ENCODE peak calls at places on chromosomes 11 and 22, in nine cellular contexts. C is left ventricle myocardium inferior, I is heart right ventricle, W is adrenal gland, O is K562, M is aorta, P is bronchial epithelial cell, X is fibroblast of lung, Y is fibroblast of mammary gland. U is an unnamed sample.

GRCh38 chr22:46031965-46032851 is 55.2 kb upstream of the WNT7B start:
- DNase-seq in X (no peak), W (peak), C (peak), P (no peak), M (peak), Y (no peak), O (no peak), I (no peak), U (peak)

GRCh38 chr11:100789500-100789899 is 102.4 kb downstream of the ARHGAP42 start:
- DNase-seq in O (peak), M (no peak), P (no peak), C (peak), X (peak), W (peak), Y (peak), I (peak), U (no peak)

GRCh38 chr11:105673089-105673488 is 63.2 kb downstream of the GRIA4 start:
- DNase-seq in I (peak), P (peak), W (peak), Y (peak), C (no peak), O (peak), M (no peak), X (peak), U (no peak)

GRCh38 chr11:47494996-47495855 is 46.3 kb upstream of the RAPSN start:
- DNase-seq in I (no peak), P (no peak), C (no peak), X (peak), M (no peak), W (no peak), O (no peak), Y (peak), U (no peak)

GRCh38 chr22:32444068-32444467 is 20.2 kb downstream of the BPIFC start:
- DNase-seq in M (no peak), I (no peak), Y (peak), P (peak), X (no peak), O (peak), C (no peak), W (no peak), U (no peak)

GRCh38 chr11:74141274-74141695 is 29.5 kb downstream of the C2CD3 start:
- DNase-seq in W (no peak), O (no peak), X (no peak), Y (no peak), I (no peak), P (peak), C (no peak), M (no peak), U (no peak)

GRCh38 chr11:120566176-120566575 is 54.6 kb downstream of the GRIK4 start:
- DNase-seq in I (no peak), X (no peak), C (no peak), W (no peak), O (no peak), M (no peak), P (peak), Y (no peak), U (no peak)

GRCh38 chr11:9765320-9766101 is 101.6 kb downstream of the SWAP70 start:
- DNase-seq in P (no peak), O (no peak), Y (peak), W (peak), C (peak), I (peak), X (peak), M (no peak), U (peak)

GRCh38 chr11:115716577-115717214 is 212.5 kb upstream of the CADM1 start:
- DNase-seq in M (no peak), P (no peak), W (peak), X (peak), O (no peak), I (peak), Y (no peak), C (no peak), U (no peak)

GRCh38 chr22:45977003-45977395 is at the start of gene WNT7B:
- DNase-seq in Y (no peak), C (no peak), O (peak), I (no peak), M (no peak), P (peak), X (no peak), W (no peak), U (no peak)

GRCh38 chr11:65014146-65014960 is at the start of gene ARL2:
- DNase-seq in W (no peak), X (no peak), O (no peak), I (peak), M (no peak), C (no peak), Y (peak), P (no peak), U (no peak)

GRCh38 chr11:129854229-129854805 is 38.7 kb downstream of the TMEM45B start:
- DNase-seq in M (no peak), X (no peak), W (no peak), C (no peak), O (no peak), P (no peak), Y (peak), I (no peak), U (no peak)

GRCh38 chr11:72805214-72805613 is 9.0 kb upstream of the ATG16L2 start:
- DNase-seq in I (no peak), Y (no peak), O (no peak), P (no peak), M (no peak), W (no peak), C (no peak), X (no peak), U (peak)

GRCh38 chr22:37037669-37038068 is 13.9 kb upstream of the KCTD17 start:
- DNase-seq in O (no peak), Y (no peak), M (no peak), X (no peak), C (no peak), I (no peak), P (no peak), W (no peak), U (no peak)

GRCh38 chr22:21712751-21713427 is 22.7 kb downstream of the YPEL1 start:
- DNase-seq in O (peak), W (peak), M (no peak), C (peak), Y (peak), P (peak), X (peak), I (peak), U (no peak)

GRCh38 chr11:46560300-46561025 is 33.4 kb downstream of the AMBRA1 start:
- DNase-seq in I (no peak), X (peak), O (peak), C (no peak), W (peak), M (no peak), P (no peak), Y (peak), U (no peak)

GRCh38 chr11:125300791-125301218 is 136.3 kb downstream of the PKNOX2 start:
- DNase-seq in P (peak), I (no peak), M (no peak), O (no peak), X (peak), W (peak), Y (peak), C (peak), U (peak)

GRCh38 chr11:69915151-69915500 is 95.9 kb upstream of the FGF3 start:
- DNase-seq in P (peak), W (no peak), O (no peak), M (no peak), I (no peak), X (no peak), Y (peak), C (no peak), U (no peak)

GRCh38 chr11:91795139-91795887 is 429.3 kb upstream of the FAT3 start:
- DNase-seq in M (no peak), I (no peak), P (no peak), X (peak), W (no peak), C (no peak), Y (no peak), O (no peak), U (no peak)

GRCh38 chr22:41603873-41604332 is 14.3 kb upstream of the PMM1 start:
- DNase-seq in W (no peak), P (no peak), I (no peak), O (peak), C (no peak), M (no peak), Y (no peak), X (no peak), U (peak)

GRCh38 chr11:113532697-113533424 is 57.7 kb upstream of the DRD2 start:
- DNase-seq in Y (peak), P (peak), I (peak), X (peak), M (peak), O (peak), C (peak), W (peak), U (peak)

GRCh38 chr11:43644626-43645299 is 35.8 kb upstream of the HSD17B12 start:
- DNase-seq in X (peak), I (no peak), M (no peak), C (no peak), O (peak), P (peak), W (no peak), Y (peak), U (no peak)

GRCh38 chr11:35524780-35525179 is 636 bp downstream of the PAMR1 start:
- DNase-seq in O (no peak), I (no peak), C (no peak), P (peak), X (peak), Y (peak), M (no peak), W (no peak), U (no peak)
- H3K4me3 ChIP-seq in O (no peak), I (peak), C (peak), P (no peak), X (peak), Y (peak), M (no peak), W (no peak), U (no peak)

GRCh38 chr11:68041617-68042218 is 2.9 kb downstream of the TCIRG1 start:
- DNase-seq in M (peak), X (no peak), Y (no peak), P (no peak), C (no peak), I (no peak), O (no peak), W (no peak), U (no peak)

GRCh38 chr11:68039526-68040086 is 781 bp downstream of the TCIRG1 start:
- DNase-seq in Y (no peak), I (no peak), C (no peak), M (no peak), X (no peak), P (no peak), W (peak), O (peak), U (peak)

GRCh38 chr11:68040121-68040956 is 1.5 kb downstream of the TCIRG1 start:
- DNase-seq in Y (peak), W (peak), P (peak), M (peak), O (peak), I (peak), X (peak), C (peak), U (peak)

GRCh38 chr11:68042219-68043028 is 3.6 kb downstream of the TCIRG1 start:
- DNase-seq in Y (no peak), W (peak), I (no peak), O (peak), C (no peak), X (no peak), P (no peak), M (peak), U (peak)

DNA sequence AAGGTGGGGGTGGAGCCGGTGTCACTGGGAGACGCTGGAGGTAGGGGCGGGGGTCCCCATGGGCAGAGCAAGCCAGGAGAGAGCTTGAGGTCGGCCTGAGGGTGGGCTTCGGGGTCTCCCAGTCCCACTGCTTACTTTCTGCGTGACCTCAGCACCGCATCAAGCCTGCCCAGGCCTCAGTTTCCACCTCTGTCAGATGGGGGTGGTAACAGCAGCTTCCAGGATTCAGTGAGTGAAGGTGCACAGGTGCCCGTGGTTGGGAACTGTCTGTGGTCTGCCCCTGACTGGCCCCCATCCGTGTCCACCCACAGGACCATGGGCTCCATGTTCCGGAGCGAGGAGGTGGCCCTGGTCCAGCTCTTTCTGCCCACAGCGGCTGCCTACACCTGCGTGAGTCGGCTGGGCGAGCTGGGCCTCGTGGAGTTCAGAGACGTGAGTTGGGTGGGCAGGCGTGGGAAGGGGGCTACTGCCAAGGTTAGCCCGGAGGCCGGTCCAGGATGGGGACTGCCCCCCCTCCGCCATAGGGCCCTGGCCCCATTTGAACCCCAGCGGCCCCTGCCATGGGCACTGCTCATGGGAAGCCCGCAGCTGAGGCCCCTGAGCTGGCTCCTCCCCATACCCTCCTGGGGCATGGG is 2.2 kb downstream of the TCIRG1 start:
- DNase-seq in C (no peak), M (peak), P (no peak), X (no peak), O (no peak), W (peak), I (no peak), Y (no peak), U (peak)
- H3K4me3 ChIP-seq in C (peak), M (no peak), P (peak), X (peak), O (peak), W (peak), I (peak), Y (peak), U (no peak)

GRCh38 chr11:118621898-118622375 is 14.5 kb downstream of the PHLDB1 start:
- DNase-seq in C (no peak), W (no peak), I (no peak), X (no peak), M (no peak), P (no peak), O (no peak), Y (no peak), U (peak)

GRCh38 chr11:118618991-118619375 is 11.6 kb downstream of the PHLDB1 start:
- DNase-seq in I (peak), M (peak), P (no peak), X (peak), W (no peak), Y (peak), C (peak), O (no peak), U (peak)

GRCh38 chr11:118619444-118620205 is 12.2 kb downstream of the PHLDB1 start:
- DNase-seq in Y (peak), P (peak), W (peak), X (peak), C (no peak), O (no peak), M (peak), I (peak), U (peak)

GRCh38 chr11:118621071-118621815 is 13.8 kb downstream of the PHLDB1 start:
- DNase-seq in C (peak), X (peak), M (peak), P (peak), O (peak), I (peak), Y (peak), W (peak), U (peak)

GRCh38 chr11:118620529-118621070 is 13.2 kb downstream of the PHLDB1 start:
- DNase-seq in O (peak), M (peak), Y (no peak), X (no peak), C (peak), P (no peak), W (no peak), I (peak), U (peak)
- H3K4me3 ChIP-seq in O (peak), M (no peak), Y (peak), X (peak), C (peak), P (peak), W (no peak), I (peak), U (peak)

GRCh38 chr11:118264568-118265470 is 722 bp upstream of the MPZL2 start:
- DNase-seq in Y (no peak), C (no peak), I (no peak), O (no peak), W (no peak), X (no peak), P (peak), M (no peak), U (no peak)
- H3K4me3 ChIP-seq in Y (no peak), C (peak), I (peak), O (no peak), W (no peak), X (no peak), P (peak), M (no peak), U (peak)

DNA sequence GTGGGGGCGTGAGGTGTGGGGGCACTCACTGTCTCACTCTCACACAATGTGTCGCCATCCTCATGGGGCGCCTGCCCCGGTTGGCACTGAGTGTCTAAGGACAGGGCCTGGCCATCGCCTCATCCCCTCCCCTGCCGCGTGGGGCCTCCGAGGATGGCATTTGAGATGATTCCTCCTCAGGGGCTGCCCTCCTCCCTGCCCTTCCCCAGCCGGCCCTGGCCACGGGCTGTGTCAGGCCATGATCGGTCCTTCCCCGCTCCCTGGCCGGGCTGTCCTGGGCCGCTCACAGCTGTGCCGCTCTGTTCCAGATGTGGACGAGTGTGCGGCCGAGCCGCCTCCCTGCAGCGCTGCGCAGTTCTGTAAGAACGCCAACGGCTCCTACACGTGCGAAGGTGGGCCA is 4.5 kb downstream of the CRELD2 start:
- DNase-seq in Y (no peak), X (no peak), W (peak), P (no peak), O (no peak), C (no peak), I (no peak), M (peak), U (no peak)
- H3K4me3 ChIP-seq in Y (no peak), X (no peak), W (no peak), P (no peak), O (no peak), C (no peak), I (no peak), M (no peak), U (no peak)

GRCh38 chr11:119052163-119052814 is 4.7 kb downstream of the HYOU1 start:
- DNase-seq in W (no peak), P (peak), O (no peak), M (no peak), Y (no peak), I (no peak), C (no peak), X (no peak), U (peak)

GRCh38 chr11:119055901-119056300 is 1.1 kb downstream of the HYOU1 start:
- DNase-seq in O (no peak), I (no peak), Y (peak), C (no peak), P (peak), X (peak), M (no peak), W (no peak), U (no peak)

GRCh38 chr11:119057000-119057769 is at the start of gene HYOU1:
- DNase-seq in M (peak), I (peak), P (peak), Y (peak), X (peak), W (peak), C (peak), O (peak), U (peak)

GRCh38 chr11:119056397-119056999 is 507 bp downstream of the HYOU1 start:
- DNase-seq in P (peak), W (no peak), M (peak), O (peak), Y (no peak), C (no peak), I (peak), X (no peak), U (peak)

DNA sequence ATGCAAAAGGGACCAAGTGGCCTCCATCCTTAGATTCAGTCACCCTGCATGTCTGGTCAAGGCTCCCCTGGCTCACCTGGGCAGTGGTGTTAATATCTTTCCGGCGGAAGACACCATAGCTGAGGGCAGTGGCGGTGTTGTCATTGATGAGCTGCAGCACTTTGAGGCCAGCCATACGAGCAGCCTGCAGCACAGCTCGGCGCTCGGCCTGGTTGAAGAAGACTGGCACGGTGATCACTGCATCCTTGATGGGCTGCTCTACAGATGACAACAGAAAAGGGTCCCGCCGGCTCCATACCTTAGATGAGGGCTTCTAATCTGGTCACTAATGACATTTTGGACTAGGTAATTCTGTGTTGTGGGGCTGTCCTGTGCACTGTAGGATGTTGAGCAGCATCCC is 2.6 kb downstream of the HYOU1 start:
- DNase-seq in W (no peak), O (no peak), Y (no peak), M (no peak), X (no peak), I (no peak), P (no peak), C (no peak), U (peak)
- H3K4me3 ChIP-seq in W (no peak), O (no peak), Y (no peak), M (no peak), X (no peak), I (no peak), P (no peak), C (no peak), U (no peak)

DNA sequence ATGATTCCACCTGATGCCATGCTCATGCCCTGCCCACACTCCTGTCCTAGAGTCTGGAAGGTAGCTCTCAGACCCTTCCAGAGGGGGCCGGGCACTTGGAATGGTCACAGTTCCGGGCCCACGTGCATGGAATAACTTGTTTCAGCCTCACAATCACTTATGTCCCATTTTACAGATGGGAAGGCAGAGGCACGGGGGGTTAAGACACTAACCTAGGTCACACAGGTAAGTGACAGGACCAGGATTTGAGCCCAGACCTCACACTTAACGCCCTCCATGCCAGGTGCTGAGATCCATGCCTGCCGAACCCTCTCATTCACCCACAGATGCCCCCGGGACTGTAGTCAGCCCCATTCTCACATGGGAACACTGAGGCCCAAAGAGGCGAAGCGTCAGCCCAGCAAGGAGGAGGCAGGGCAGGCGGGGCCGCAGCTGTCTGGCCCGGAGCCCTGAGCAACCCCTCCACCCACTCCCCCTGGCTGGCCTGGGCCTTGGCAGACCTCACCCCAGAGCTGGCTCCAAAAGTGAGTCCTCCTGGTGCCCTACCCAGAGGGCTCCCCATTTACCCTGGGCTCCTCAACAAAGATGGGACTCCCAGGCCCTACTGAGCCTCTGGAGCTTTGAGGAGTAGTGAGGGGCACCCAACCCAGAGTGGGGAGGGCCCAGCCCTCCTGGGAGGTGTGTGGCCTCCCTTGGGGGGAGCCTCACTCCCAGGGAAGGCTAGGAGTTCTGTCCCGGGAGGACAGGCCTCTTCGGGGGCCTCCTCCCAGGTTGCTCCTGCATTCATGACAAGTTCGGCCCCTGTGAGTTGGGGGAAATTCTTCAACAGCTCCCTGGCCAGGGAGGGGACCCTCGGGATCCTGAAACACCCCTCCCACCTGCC is 2.4 kb upstream of the ALDH3B1 start:
- DNase-seq in C (no peak), Y (no peak), X (no peak), I (no peak), W (no peak), P (no peak), M (no peak), O (no peak), U (peak)
- H3K4me3 ChIP-seq in C (no peak), Y (no peak), X (no peak), I (no peak), W (no peak), P (no peak), M (no peak), O (no peak), U (no peak)

U was measured in kidney.